ENCODE peak calls at places on chromosomes 16 and 17, in nine cellular contexts. S, F, I, P, Q, Z, L, X and D are unnamed samples.

GRCh38 chr17:34764716-34765115 is 185.3 kb downstream of the TMEM132E start:
- DNase-seq in S (no peak), F (no peak), I (no peak), P (no peak), Q (no peak), Z (no peak), L (no peak), X (no peak), D (no peak)

GRCh38 chr16:70695351-70696070 is 9.7 kb upstream of the MTSS2 start:
- DNase-seq in S (peak), F (peak), I (no peak), P (no peak), Q (no peak), Z (peak), L (peak), X (no peak), D (peak)

GRCh38 chr16:83390759-83391158 is 417.0 kb upstream of the HSBP1 start:
- DNase-seq in S (no peak), F (no peak), I (no peak), P (no peak), Q (no peak), Z (no peak), L (no peak), X (no peak), D (no peak)

GRCh38 chr16:12111819-12112218 is 135.3 kb downstream of the SNX29 start:
- DNase-seq in S (no peak), F (no peak), I (no peak), P (no peak), Q (no peak), Z (no peak), L (peak), X (no peak), D (no peak)

GRCh38 chr17:41697122-41697962 is 8.7 kb downstream of the EIF1 start:
- DNase-seq in S (no peak), F (no peak), I (peak), P (peak), Q (no peak), Z (no peak), L (no peak), X (peak), D (peak)

GRCh38 chr17:27237890-27238289 is 56.0 kb upstream of the WSB1 start:
- DNase-seq in S (no peak), F (no peak), I (no peak), P (no peak), Q (no peak), Z (no peak), L (no peak), X (no peak), D (no peak)

GRCh38 chr16:65122974-65123845 is 1.3 kb upstream of the CDH11 start:
- DNase-seq in S (no peak), F (no peak), I (no peak), P (peak), Q (no peak), Z (no peak), L (peak), X (no peak), D (peak)

GRCh38 chr17:70767102-70767701 is 597.9 kb downstream of the KCNJ2 start:
- DNase-seq in S (peak), F (no peak), I (no peak), P (peak), Q (no peak), Z (peak), L (no peak), X (no peak), D (no peak)

GRCh38 chr16:77290451-77291110 is 91.4 kb downstream of the SYCE1L start:
- DNase-seq in S (peak), F (no peak), I (no peak), P (peak), Q (no peak), Z (no peak), L (no peak), X (no peak), D (no peak)

GRCh38 chr17:53017227-53017626 is 805.5 kb upstream of the KIF2B start:
- DNase-seq in S (no peak), F (no peak), I (no peak), P (no peak), Q (no peak), Z (no peak), L (no peak), X (no peak), D (no peak)

GRCh38 chr16:55728797-55729196 is 73.0 kb downstream of the SLC6A2 start:
- DNase-seq in S (peak), F (no peak), I (no peak), P (no peak), Q (no peak), Z (no peak), L (no peak), X (no peak), D (no peak)

GRCh38 chr17:18916816-18917496 is 35.0 kb upstream of the SLC5A10 start:
- DNase-seq in S (no peak), F (no peak), I (no peak), P (peak), Q (no peak), Z (no peak), L (no peak), X (no peak), D (no peak)

GRCh38 chr16:23147666-23148065 is 1.6 kb downstream of the USP31 start:
- DNase-seq in S (no peak), F (no peak), I (no peak), P (no peak), Q (no peak), Z (no peak), L (no peak), X (no peak), D (no peak)

GRCh38 chr17:70078549-70078948 is 3.5 kb downstream of the KCNJ16 start:
- DNase-seq in S (no peak), F (no peak), I (no peak), P (no peak), Q (no peak), Z (no peak), L (no peak), X (no peak), D (no peak)

GRCh38 chr17:4986403-4986802 is 1.1 kb downstream of the CAMTA2 start:
- DNase-seq in S (no peak), F (no peak), I (no peak), P (no peak), Q (no peak), Z (peak), L (no peak), X (no peak), D (no peak)

GRCh38 chr17:66727634-66728570 is 107.0 kb upstream of the CACNG5 start:
- DNase-seq in S (peak), F (no peak), I (no peak), P (peak), Q (peak), Z (peak), L (peak), X (no peak), D (peak)

GRCh38 chr17:50953831-50954601 is 87.9 kb upstream of the TOB1 start:
- DNase-seq in S (no peak), F (no peak), I (no peak), P (peak), Q (no peak), Z (no peak), L (peak), X (no peak), D (no peak)

GRCh38 chr17:37327341-37328090 is 48.3 kb upstream of the C17orf78 start:
- DNase-seq in S (peak), F (no peak), I (no peak), P (peak), Q (no peak), Z (no peak), L (no peak), X (no peak), D (no peak)

GRCh38 chr17:49928126-49928800 is 40.7 kb upstream of the DLX4 start:
- DNase-seq in S (no peak), F (no peak), I (no peak), P (no peak), Q (no peak), Z (no peak), L (no peak), X (no peak), D (no peak)

GRCh38 chr16:8866118-8866883 is 2.5 kb downstream of the CARHSP1 start:
- DNase-seq in S (no peak), F (no peak), I (no peak), P (no peak), Q (no peak), Z (no peak), L (no peak), X (no peak), D (peak)

GRCh38 chr16:80899804-80900592 is 95.6 kb upstream of the CDYL2 start:
- DNase-seq in S (peak), F (no peak), I (peak), P (peak), Q (no peak), Z (no peak), L (peak), X (no peak), D (peak)

GRCh38 chr16:4416200-4417032 is at the start of gene CORO7:
- DNase-seq in S (peak), F (peak), I (peak), P (peak), Q (no peak), Z (peak), L (peak), X (peak), D (peak)

GRCh38 chr16:4415538-4416199 is 727 bp downstream of the CORO7 start:
- DNase-seq in S (no peak), F (peak), I (peak), P (no peak), Q (no peak), Z (peak), L (peak), X (no peak), D (peak)

GRCh38 chr16:4412854-4413253 is 3.5 kb downstream of the CORO7 start:
- DNase-seq in S (no peak), F (no peak), I (no peak), P (no peak), Q (no peak), Z (no peak), L (no peak), X (no peak), D (no peak)

GRCh38 chr16:4412159-4412558 is 4.2 kb downstream of the CORO7 start:
- DNase-seq in S (no peak), F (peak), I (no peak), P (no peak), Q (no peak), Z (no peak), L (no peak), X (no peak), D (no peak)

GRCh38 chr16:4414187-4414909 is 2.0 kb downstream of the CORO7 start:
- DNase-seq in S (no peak), F (peak), I (peak), P (no peak), Q (no peak), Z (no peak), L (no peak), X (no peak), D (peak)
- H3K4me3 ChIP-seq in S (no peak), F (peak), I (no peak), P (no peak), Q (no peak), Z (no peak), L (no peak), X (no peak), D (peak)

DNA sequence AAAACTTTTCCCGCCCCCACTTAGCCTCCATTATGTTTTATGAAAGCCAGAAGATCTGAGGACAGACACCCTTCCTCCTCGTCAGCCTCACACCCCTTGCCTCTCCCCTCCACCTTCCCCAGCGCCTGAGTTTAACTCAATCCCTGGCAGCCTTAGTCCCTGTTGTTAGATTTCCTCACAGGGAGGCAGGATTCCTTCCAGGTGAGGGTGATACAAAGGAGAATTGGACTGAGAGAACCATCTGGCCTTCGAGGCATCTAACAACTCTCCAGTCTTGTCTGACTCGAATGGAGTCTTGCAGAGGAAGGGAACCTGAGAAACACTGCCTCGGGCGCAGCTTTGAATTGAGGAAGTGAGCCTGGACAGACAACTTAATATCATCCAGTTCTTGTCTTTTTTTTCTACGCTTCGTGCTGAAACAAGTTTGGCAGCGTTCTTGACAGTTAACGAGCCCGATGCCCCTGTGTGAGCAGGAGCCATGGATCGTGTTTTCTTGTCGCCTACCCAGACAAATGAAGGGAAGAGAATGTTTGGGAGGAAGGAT is 1.3 kb upstream of the ZNF768 start:
- DNase-seq in S (no peak), F (no peak), I (peak), P (no peak), Q (no peak), Z (peak), L (no peak), X (no peak), D (peak)
- H3K4me3 ChIP-seq in S (peak), F (peak), I (peak), P (peak), Q (peak), Z (peak), L (peak), X (peak), D (peak)

GRCh38 chr17:78383725-78384471 is 5.4 kb downstream of the PGS1 start:
- DNase-seq in S (no peak), F (no peak), I (peak), P (peak), Q (no peak), Z (peak), L (peak), X (peak), D (peak)

GRCh38 chr17:78380370-78380769 is 1.9 kb downstream of the PGS1 start:
- DNase-seq in S (no peak), F (no peak), I (no peak), P (no peak), Q (no peak), Z (no peak), L (no peak), X (no peak), D (no peak)

GRCh38 chr17:78384479-78385175 is 6.2 kb downstream of the PGS1 start:
- DNase-seq in S (no peak), F (no peak), I (no peak), P (no peak), Q (no peak), Z (no peak), L (no peak), X (no peak), D (no peak)

GRCh38 chr17:78379134-78379497 is 667 bp downstream of the PGS1 start:
- DNase-seq in S (no peak), F (no peak), I (no peak), P (peak), Q (no peak), Z (no peak), L (no peak), X (no peak), D (no peak)

DNA sequence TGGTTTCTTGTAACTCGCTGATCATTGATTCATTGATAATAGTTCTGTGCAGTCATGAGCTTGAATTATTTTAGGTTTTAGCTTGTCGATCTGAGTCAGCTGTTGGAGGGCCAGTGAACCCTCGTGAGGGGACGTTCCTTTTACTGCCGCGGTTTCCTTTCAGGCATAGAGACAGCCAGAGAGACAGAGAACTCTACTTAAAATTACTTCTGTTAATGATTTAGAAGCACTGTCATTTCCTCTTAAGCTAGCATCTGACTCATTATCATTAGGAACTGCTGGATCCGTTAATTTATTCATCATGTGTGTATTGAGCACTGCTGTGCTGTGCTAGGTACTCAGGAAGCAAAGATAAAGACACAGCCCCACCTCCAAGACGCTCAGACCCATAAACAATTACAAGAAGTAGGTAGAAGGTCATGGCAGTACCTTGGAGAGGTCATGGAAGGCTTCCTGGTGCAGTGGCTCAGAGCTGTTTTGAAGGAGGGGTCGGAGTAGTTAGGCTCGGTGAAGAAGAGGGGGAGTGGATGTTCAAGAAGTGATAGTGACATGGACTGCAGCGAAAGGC is 3.2 kb downstream of the PGS1 start:
- DNase-seq in S (no peak), F (no peak), I (no peak), P (no peak), Q (no peak), Z (no peak), L (no peak), X (no peak), D (no peak)
- H3K4me3 ChIP-seq in S (no peak), F (peak), I (no peak), P (no peak), Q (no peak), Z (no peak), L (peak), X (no peak), D (peak)

DNA sequence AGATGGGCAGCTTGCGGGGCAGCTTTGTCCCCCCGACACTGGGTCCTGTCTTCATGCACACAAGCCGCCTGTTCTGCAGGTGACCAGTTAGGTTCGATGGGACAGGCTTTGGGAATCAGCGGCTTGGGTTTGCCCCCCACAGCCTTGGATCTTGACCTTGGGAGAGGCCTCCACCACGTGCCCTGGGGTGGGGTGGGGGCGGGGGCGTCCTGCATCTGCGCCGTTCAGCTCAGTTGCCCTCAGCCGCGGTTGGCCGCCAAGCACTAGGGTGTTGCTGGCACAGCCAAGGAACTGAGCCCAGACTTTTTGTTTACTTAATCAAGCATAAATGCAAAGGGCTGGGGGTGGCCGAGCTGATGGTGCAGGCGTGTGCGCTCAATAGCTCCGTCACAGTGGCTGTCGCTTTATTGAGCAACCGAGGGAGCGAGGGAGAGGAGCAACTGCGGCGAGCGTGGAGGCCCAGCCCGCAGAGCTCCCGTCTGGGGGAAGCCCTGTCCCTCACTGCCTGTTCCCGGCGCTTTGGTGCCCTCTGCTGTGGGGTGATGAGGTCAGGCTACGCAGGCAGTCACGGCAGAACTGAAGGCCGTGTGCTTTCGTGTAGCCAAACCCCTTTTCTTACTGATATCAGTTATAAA is 33.9 kb downstream of the JPH3 start:
- DNase-seq in S (peak), F (peak), I (peak), P (peak), Q (no peak), Z (peak), L (peak), X (no peak), D (peak)
- H3K4me3 ChIP-seq in S (peak), F (peak), I (peak), P (no peak), Q (no peak), Z (peak), L (peak), X (peak), D (peak)

GRCh38 chr17:82234211-82235055 is 5.6 kb downstream of the SLC16A3 start:
- DNase-seq in S (no peak), F (no peak), I (peak), P (no peak), Q (no peak), Z (peak), L (no peak), X (no peak), D (no peak)

GRCh38 chr17:82235056-82235774 is 6.4 kb downstream of the SLC16A3 start:
- DNase-seq in S (no peak), F (no peak), I (no peak), P (no peak), Q (no peak), Z (no peak), L (peak), X (no peak), D (no peak)

GRCh38 chr17:82237083-82237745 is 8.4 kb downstream of the SLC16A3 start:
- DNase-seq in S (no peak), F (no peak), I (no peak), P (no peak), Q (no peak), Z (no peak), L (peak), X (no peak), D (no peak)

GRCh38 chr17:82236142-82236971 is 7.5 kb downstream of the SLC16A3 start:
- DNase-seq in S (peak), F (peak), I (peak), P (peak), Q (no peak), Z (peak), L (peak), X (peak), D (peak)

GRCh38 chr17:82235775-82236141 is 6.9 kb downstream of the SLC16A3 start:
- DNase-seq in S (no peak), F (no peak), I (no peak), P (no peak), Q (no peak), Z (peak), L (peak), X (peak), D (no peak)
- H3K4me3 ChIP-seq in S (no peak), F (no peak), I (no peak), P (no peak), Q (no peak), Z (no peak), L (no peak), X (no peak), D (no peak)

DNA sequence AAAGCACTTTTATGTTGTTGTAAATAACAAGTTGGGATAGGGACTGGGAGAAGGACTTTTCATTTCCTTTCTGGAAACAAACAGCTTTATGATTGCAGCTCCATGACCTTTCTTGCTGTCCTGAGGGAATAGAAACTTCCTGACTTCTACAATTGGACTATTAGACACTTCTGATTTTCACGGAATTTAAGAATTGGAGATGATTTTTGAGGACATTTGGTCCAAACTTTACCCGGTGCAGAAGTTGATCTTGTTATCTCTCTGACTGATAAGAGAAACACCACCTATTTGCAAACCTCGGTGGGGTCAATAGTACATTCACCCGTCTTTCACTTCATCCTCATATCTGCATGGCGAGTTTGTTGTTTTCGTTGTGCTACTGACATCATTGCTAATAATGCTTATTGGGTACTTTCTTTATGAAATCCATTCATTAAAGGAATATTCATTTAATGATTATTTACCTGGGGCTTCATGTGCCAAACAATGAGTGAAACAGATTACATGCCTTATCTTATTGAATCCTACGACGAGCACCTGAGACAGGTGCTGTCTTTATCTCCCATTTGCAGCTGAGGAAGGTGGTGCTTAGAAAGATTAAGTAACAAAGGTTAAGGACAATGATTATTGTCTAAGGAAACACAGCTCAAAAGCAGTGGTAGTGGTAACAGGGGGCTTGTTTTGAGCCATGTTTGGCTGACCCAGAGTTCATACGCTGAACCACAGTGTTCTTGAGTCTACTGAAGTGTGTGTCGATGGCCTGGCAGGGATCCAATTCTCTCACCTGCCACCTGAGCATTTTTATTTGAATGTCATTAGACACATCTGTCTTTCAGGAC is 176.9 kb upstream of the FAM20A start:
- DNase-seq in S (no peak), F (no peak), I (no peak), P (no peak), Q (no peak), Z (no peak), L (no peak), X (no peak), D (peak)
- H3K4me3 ChIP-seq in S (no peak), F (no peak), I (no peak), P (no peak), Q (peak), Z (no peak), L (no peak), X (no peak), D (no peak)

GRCh38 chr16:21302898-21303528 is 24.9 kb upstream of the CRYM start:
- DNase-seq in S (peak), F (no peak), I (no peak), P (peak), Q (no peak), Z (no peak), L (no peak), X (no peak), D (no peak)
- H3K4me3 ChIP-seq in S (peak), F (no peak), I (no peak), P (peak), Q (no peak), Z (peak), L (no peak), X (no peak), D (no peak)